ENCODE peak calls at places on chromosomes 2 and 18, in six cellular contexts. S is brain microvascular endothelial cell; I is naive thymus-derived CD4-positive, alpha-beta T cell; C is GM06990; L is cardiac muscle cell; J is stomach. Y is an unnamed sample.

GRCh38 chr2:140027320-140027719 is 1247.1 kb upstream of the NXPH2 start:
- DNase-seq in J (no peak), C (no peak), S (no peak), I (no peak), L (no peak), Y (peak; percentile 13)

GRCh38 chr2:234978466-234979203 is 26.8 kb downstream of the SH3BP4 start:
- DNase-seq in L (no peak), I (no peak), S (no peak), J (peak; percentile 83), C (no peak), Y (peak; percentile 88)

GRCh38 chr2:99648115-99648850 is 158.5 kb upstream of the REV1 start:
- DNase-seq in I (no peak), C (no peak), S (no peak), J (no peak), L (no peak), Y (peak; percentile 13)

GRCh38 chr2:239380831-239381708 is 19.8 kb downstream of the HDAC4 start:
- DNase-seq in I (peak; percentile 34), S (no peak), C (peak; percentile 50), J (no peak), L (no peak), Y (no peak)

GRCh38 chr2:206250041-206250897 is 24.2 kb upstream of the ZDBF2 start:
- DNase-seq in C (no peak), L (peak; percentile 44), I (no peak), S (no peak), J (no peak), Y (no peak)

GRCh38 chr2:23592898-23593297 is 207.9 kb downstream of the KLHL29 start:
- DNase-seq in J (no peak), S (no peak), I (no peak), C (no peak), L (no peak), Y (no peak)

GRCh38 chr2:71122917-71123316 is 7.1 kb downstream of the MCEE start:
- DNase-seq in S (no peak), J (no peak), I (no peak), L (no peak), C (no peak), Y (peak; percentile 75)

GRCh38 chr2:100270381-100271146 is 51.7 kb downstream of the LONRF2 start:
- DNase-seq in L (no peak), S (no peak), J (no peak), C (no peak), I (no peak), Y (no peak)

GRCh38 chr2:21890041-21890440 is 766.3 kb downstream of the TDRD15 start:
- DNase-seq in J (no peak), L (no peak), S (no peak), I (no peak), C (no peak), Y (no peak)

GRCh38 chr2:6186332-6187100 is 494.3 kb downstream of the SOX11 start:
- DNase-seq in I (no peak), J (peak; percentile 38), C (no peak), S (peak; percentile 88), L (peak; percentile 51), Y (no peak)

GRCh38 chr2:178282075-178282474 is 87.8 kb downstream of the OSBPL6 start:
- DNase-seq in L (no peak), C (no peak), I (no peak), J (no peak), S (peak; percentile 84), Y (peak; percentile 70)

GRCh38 chr2:173959358-173959884 is 5.8 kb downstream of the SP3 start:
- DNase-seq in C (no peak), J (no peak), I (no peak), L (no peak), S (no peak), Y (no peak)

GRCh38 chr2:173956454-173956853 is 8.7 kb downstream of the SP3 start:
- DNase-seq in L (no peak), I (no peak), C (no peak), J (no peak), S (no peak), Y (no peak)

GRCh38 chr2:173955867-173956266 is 9.3 kb downstream of the SP3 start:
- DNase-seq in I (no peak), C (no peak), J (no peak), S (no peak), L (no peak), Y (no peak)

GRCh38 chr2:173958198-173958846 is 6.9 kb downstream of the SP3 start:
- DNase-seq in J (no peak), S (no peak), L (no peak), C (no peak), I (no peak), Y (peak; percentile 36)

DNA sequence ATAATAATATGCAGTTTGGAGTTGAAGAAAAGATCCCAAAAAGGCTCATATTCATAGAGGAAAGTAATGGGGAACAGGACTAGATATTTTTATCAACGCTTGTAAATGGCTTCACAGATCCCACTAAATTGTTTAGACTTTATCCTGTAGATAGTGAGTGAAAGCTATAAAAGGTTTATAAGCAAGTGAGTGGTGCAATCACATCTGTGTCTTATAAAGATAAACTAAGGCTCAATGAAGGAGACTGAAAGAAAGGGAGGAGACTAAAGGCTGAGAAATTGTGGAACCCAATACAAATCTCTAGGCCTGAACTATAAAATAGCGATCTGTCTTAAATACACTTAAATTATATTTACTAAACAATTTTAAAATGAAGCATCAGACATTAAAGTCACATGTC is 7.7 kb downstream of the SP3 start:
- DNase-seq in J (no peak), C (no peak), L (no peak), I (no peak), S (no peak), Y (no peak)
- H3K36me3 ChIP-seq in J (peaks cover 17% of the 10 kb centered on the region), C (peaks cover 12% of the 10 kb centered on the region), L (peaks cover 21% of the 10 kb centered on the region), I (peaks cover 5% of the 10 kb centered on the region), S (peaks cover 18% of the 10 kb centered on the region), Y (peaks cover 46% of the 10 kb centered on the region)

GRCh38 chr18:63346031-63346430 is 21.0 kb downstream of the KDSR start:
- DNase-seq in I (no peak), J (no peak), S (no peak), L (no peak), C (no peak), Y (no peak)

GRCh38 chr18:63344918-63345317 is 22.1 kb downstream of the KDSR start:
- DNase-seq in I (no peak), C (no peak), J (no peak), S (no peak), L (no peak), Y (no peak)

GRCh38 chr18:63348508-63349136 is 18.4 kb downstream of the KDSR start:
- DNase-seq in L (no peak), I (no peak), J (no peak), S (no peak), C (peak; percentile 13), Y (no peak)

GRCh38 chr18:63344263-63344662 is 22.7 kb downstream of the KDSR start:
- DNase-seq in J (no peak), I (no peak), C (no peak), S (no peak), L (no peak), Y (no peak)

DNA sequence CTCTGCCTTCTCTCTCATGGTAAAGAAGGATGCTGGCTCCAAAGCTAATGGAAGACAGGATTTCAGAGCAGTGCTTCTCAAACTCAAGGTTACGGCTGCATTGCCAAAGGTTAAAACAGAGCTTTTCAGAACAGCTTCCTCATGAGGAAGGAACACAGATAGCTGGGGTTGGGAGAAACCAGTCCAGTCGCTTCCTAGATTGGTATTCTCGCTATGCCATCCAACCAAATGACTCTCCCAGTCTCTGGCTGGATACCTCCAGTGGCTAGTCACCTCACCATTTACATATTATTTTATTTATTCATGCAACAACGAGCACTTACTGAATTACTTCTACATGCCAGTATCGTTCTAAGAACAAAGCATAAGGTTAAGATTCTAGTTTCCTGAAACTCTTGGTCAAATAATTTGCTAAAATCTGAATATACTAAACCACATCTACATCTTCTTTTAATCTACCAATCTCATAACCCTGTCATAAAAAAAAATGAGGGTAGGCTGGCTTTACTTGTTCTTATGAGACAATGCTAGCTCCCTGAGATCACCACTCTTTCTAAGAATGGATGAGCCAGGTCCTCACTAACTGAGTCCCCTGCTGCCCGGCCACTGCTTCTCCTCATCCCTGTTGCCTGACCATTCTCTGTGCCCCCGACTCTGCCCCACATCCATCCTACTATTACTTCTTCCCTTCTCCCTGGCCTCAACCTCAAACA is 20.4 kb downstream of the KDSR start:
- DNase-seq in J (no peak), S (no peak), L (no peak), C (no peak), I (no peak), Y (no peak)
- H3K36me3 ChIP-seq in J (peaks cover 59% of the 10 kb centered on the region), S (peaks cover 70% of the 10 kb centered on the region), L (peaks cover 40% of the 10 kb centered on the region), C (peaks cover 5% of the 10 kb centered on the region), I (peaks cover 15% of the 10 kb centered on the region), Y (peaks cover 17% of the 10 kb centered on the region)

DNA sequence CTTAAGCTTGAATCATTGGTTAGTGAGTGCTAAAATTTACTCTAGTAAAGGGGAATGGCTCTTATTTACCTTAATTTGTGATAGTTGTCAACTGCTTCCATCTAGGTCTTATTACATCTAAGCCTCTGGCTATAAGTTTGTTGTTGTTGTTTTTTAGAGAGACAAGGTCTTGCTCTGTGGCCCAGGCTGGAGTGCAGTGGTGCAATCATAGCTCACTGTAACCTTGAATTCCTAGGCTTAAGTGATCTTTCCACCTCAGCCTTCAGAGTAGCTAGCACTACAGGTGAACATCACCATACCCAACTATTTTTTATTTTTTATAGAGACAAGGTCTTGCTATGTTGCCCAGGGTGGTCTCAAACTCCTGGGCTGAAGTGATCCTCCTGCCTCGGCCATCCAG is 6.6 kb downstream of the HADHA start:
- DNase-seq in I (no peak), J (no peak), C (no peak), L (no peak), S (no peak), Y (no peak)
- H3K36me3 ChIP-seq in I (no peaks in the 10 kb centered on the region), J (peaks cover 37% of the 10 kb centered on the region), C (peaks cover 6% of the 10 kb centered on the region), L (peaks cover 47% of the 10 kb centered on the region), S (peaks cover 35% of the 10 kb centered on the region), Y (peaks cover 37% of the 10 kb centered on the region)

GRCh38 chr2:43906448-43907122 is 67.8 kb downstream of the ABCG8 start:
- DNase-seq in C (no peak), J (no peak), I (no peak), L (no peak), S (no peak), Y (no peak)
- H3K36me3 ChIP-seq in C (peaks cover 5% of the 10 kb centered on the region), J (no peaks in the 10 kb centered on the region), I (no peaks in the 10 kb centered on the region), L (peaks cover 6% of the 10 kb centered on the region), S (peaks cover 17% of the 10 kb centered on the region), Y (peaks cover 35% of the 10 kb centered on the region)

GRCh38 chr2:215374002-215374401 is 61.9 kb downstream of the FN1 start:
- DNase-seq in L (no peak), I (no peak), S (no peak), C (no peak), J (no peak), Y (no peak)
- H3K36me3 ChIP-seq in L (peaks cover 69% of the 10 kb centered on the region), I (no peaks in the 10 kb centered on the region), S (peaks cover 94% of the 10 kb centered on the region), C (no peaks in the 10 kb centered on the region), J (peaks cover 11% of the 10 kb centered on the region), Y (peaks cover 61% of the 10 kb centered on the region)

DNA sequence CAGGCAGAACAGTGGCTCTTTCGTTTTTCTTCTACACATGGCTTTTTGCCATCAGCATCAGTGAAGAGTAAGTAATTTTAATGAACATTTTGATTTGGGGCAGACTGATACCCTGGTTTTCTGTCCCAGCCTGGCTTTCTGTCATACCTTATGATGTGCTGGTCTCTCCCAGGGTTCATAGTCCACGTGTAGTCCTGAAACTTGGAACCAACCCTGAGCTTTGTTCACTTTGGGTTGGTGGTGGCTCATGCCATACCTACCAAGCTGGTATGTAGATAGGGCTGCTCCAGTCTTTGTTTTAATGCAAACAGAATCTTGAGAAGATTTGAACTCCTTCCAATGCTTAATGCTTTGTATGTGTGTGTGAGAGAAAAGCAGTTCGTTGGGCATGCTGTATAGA is 4.9 kb downstream of the COPS7B start:
- DNase-seq in J (peak; percentile 53), C (no peak), L (no peak), I (no peak), S (no peak), Y (no peak)
- H3K36me3 ChIP-seq in J (peaks cover 17% of the 10 kb centered on the region), C (peaks cover 11% of the 10 kb centered on the region), L (peaks cover 7% of the 10 kb centered on the region), I (peaks cover 22% of the 10 kb centered on the region), S (peaks cover 23% of the 10 kb centered on the region), Y (peaks cover 35% of the 10 kb centered on the region)

Y was measured in PC-3.